ENCODE peak calls at places on chromosomes 16 and 17, in four cellular contexts. F is HCT116, I is transverse colon, A is sigmoid colon. Y is an unnamed sample.

GRCh38 chr16:35391328-35391727 is 1931.9 kb downstream of the TP53TG3F start:
- DNase-seq in I (no peak), A (no peak), F (peak), Y (peak)

GRCh38 chr16:50809561-50809960 is 67.7 kb downstream of the CYLD start:
- DNase-seq in F (no peak), A (no peak), I (no peak), Y (no peak)

GRCh38 chr17:47324224-47325020 is 667 bp downstream of the EFCAB13 start:
- DNase-seq in I (peak), F (no peak), A (peak), Y (peak)

GRCh38 chr17:27318633-27319032 is 24.7 kb downstream of the WSB1 start:
- DNase-seq in A (no peak), I (no peak), F (no peak), Y (no peak)

GRCh38 chr16:18811925-18812324 is 10.6 kb upstream of the ARL6IP1 start:
- DNase-seq in A (no peak), I (no peak), F (no peak), Y (no peak)

GRCh38 chr17:30212750-30213149 is 22.7 kb downstream of the SLC6A4 start:
- DNase-seq in A (no peak), F (no peak), I (no peak), Y (no peak)

GRCh38 chr17:2796164-2797140 is at the start of gene RAP1GAP2:
- DNase-seq in A (peak), F (no peak), I (peak), Y (peak)

GRCh38 chr17:28519236-28519635 is 13.1 kb downstream of the FOXN1 start:
- DNase-seq in I (peak), A (no peak), F (no peak), Y (no peak)

GRCh38 chr16:11208916-11209665 is 46.9 kb downstream of the SOCS1 start:
- DNase-seq in A (no peak), F (no peak), I (no peak), Y (no peak)

GRCh38 chr16:35525979-35526590 is 2066.7 kb downstream of the TP53TG3F start:
- DNase-seq in F (no peak), A (no peak), I (no peak), Y (no peak)

GRCh38 chr16:10490141-10490540 is 90.3 kb downstream of the EMP2 start:
- DNase-seq in A (no peak), I (no peak), F (no peak), Y (no peak)

GRCh38 chr17:39196191-39196819 is 1.2 kb downstream of the CACNB1 start:
- DNase-seq in I (peak), F (no peak), A (no peak), Y (no peak)
- TF ChIP-seq POLR2A in I (no peak), F (no peak), A (no peak), Y (no peak)

GRCh38 chr17:76008630-76009425 is 8.2 kb downstream of the CDK3 start:
- DNase-seq in A (no peak), F (no peak), I (no peak), Y (no peak)

GRCh38 chr17:76008208-76008607 is 7.6 kb downstream of the CDK3 start:
- DNase-seq in A (no peak), F (no peak), I (no peak), Y (no peak)

GRCh38 chr17:76005263-76006149 is 4.9 kb downstream of the CDK3 start:
- DNase-seq in F (peak), I (peak), A (peak), Y (peak)

GRCh38 chr17:76007850-76008165 is 7.2 kb downstream of the CDK3 start:
- DNase-seq in I (no peak), F (no peak), A (no peak), Y (no peak)

GRCh38 chr17:76007131-76007849 is 6.6 kb downstream of the CDK3 start:
- DNase-seq in A (no peak), F (no peak), I (no peak), Y (peak)
- H3K4me3 ChIP-seq in A (no peak), F (no peak), I (no peak), Y (no peak)

GRCh38 chr16:57981636-57982035 is 10.7 kb upstream of the CNGB1 start:
- DNase-seq in F (no peak), I (no peak), A (no peak), Y (peak)

GRCh38 chr16:57979006-57979585 is 8.2 kb upstream of the CNGB1 start:
- DNase-seq in F (no peak), I (no peak), A (no peak), Y (peak)

GRCh38 chr16:57982345-57982744 is 11.4 kb upstream of the CNGB1 start:
- DNase-seq in F (no peak), A (no peak), I (no peak), Y (no peak)

GRCh38 chr16:57976331-57976796 is 5.4 kb upstream of the CNGB1 start:
- DNase-seq in F (no peak), A (no peak), I (no peak), Y (peak)

GRCh38 chr16:57977418-57978069 is 6.6 kb upstream of the CNGB1 start:
- DNase-seq in A (no peak), F (no peak), I (no peak), Y (peak)
- TF ChIP-seq CTCF in A (no peak), F (no peak), I (no peak), Y (no peak)

GRCh38 chr16:1613240-1613639 is 1.1 kb downstream of the CRAMP1 start:
- DNase-seq in I (no peak), F (no peak), A (no peak), Y (no peak)
- TF ChIP-seq POLR2A in I (no peak), F (no peak), A (no peak), Y (no peak)

GRCh38 chr17:77354420-77354720 is 213.6 kb downstream of the SEC14L1 start:
- DNase-seq in I (no peak), A (no peak), F (no peak), Y (no peak)
- H3K4me3 ChIP-seq in I (no peak), A (no peak), F (no peak), Y (no peak)

DNA sequence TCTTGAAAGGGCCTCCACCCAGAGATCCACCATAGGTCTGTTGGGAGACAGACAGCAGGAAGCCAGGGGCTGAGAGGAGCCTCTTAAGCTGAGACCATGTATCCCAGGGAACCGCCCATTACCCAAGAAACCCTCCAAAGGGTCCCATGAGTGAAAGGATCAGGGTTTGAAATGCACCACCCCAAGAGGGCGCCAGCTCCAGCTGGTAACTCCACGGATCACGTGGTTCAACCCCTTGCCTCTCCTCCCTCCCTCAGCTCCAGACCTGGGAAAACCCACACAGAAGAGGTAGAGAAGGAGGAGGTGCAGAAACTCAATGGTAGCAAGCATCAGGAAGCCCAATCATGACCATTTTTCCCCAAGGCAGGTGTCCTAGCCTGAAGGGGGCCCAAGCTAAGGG is 148.7 kb downstream of the AIPL1 start:
- DNase-seq in I (no peak), A (no peak), F (peak), Y (no peak)
- TF ChIP-seq CTCF in I (no peak), A (no peak), F (peak), Y (no peak)